ENCODE peak calls at places on chromosomes 2 and 18, in eight cellular contexts. One of them, this sample, is unnamed.

GRCh38 chr2:72143441-72144356 is 4.0 kb downstream of the CYP26B1 start:
- DNase-seq in stimulated activated CD8-positive, alpha-beta memory T cell treated with anti-CD3 and anti-CD28 coated beads, Interleukin-15, amount 100 ng/mL, for 24 hours: no peak
- DNase-seq in AG09309: no peak
- DNase-seq in iris pigment epithelial cell: no peak
- DNase-seq in NCI-H1694: no peak
- DNase-seq in CD8-positive, alpha-beta T cell: no peak
- DNase-seq in NCI-H526: no peak
- DNase-seq in activated CD4-positive, alpha-beta T cell treated with anti-CD3 and anti-CD28 coated beads for 48 hours: peak
- DNase-seq in this sample: no peak

GRCh38 chr2:168034586-168034985 is 212.8 kb downstream of the STK39 start:
- DNase-seq in stimulated activated CD8-positive, alpha-beta memory T cell treated with anti-CD3 and anti-CD28 coated beads, Interleukin-15, amount 100 ng/mL, for 24 hours: no peak
- DNase-seq in AG09309: no peak
- DNase-seq in iris pigment epithelial cell: no peak
- DNase-seq in NCI-H1694: no peak
- DNase-seq in CD8-positive, alpha-beta T cell: no peak
- DNase-seq in NCI-H526: no peak
- DNase-seq in activated CD4-positive, alpha-beta T cell treated with anti-CD3 and anti-CD28 coated beads for 48 hours: no peak
- DNase-seq in this sample: no peak

GRCh38 chr18:56651771-56652092 is 573 bp downstream of the WDR7 start:
- DNase-seq in stimulated activated CD8-positive, alpha-beta memory T cell treated with anti-CD3 and anti-CD28 coated beads, Interleukin-15, amount 100 ng/mL, for 24 hours: no peak
- DNase-seq in AG09309: no peak
- DNase-seq in iris pigment epithelial cell: no peak
- DNase-seq in NCI-H1694: no peak
- DNase-seq in CD8-positive, alpha-beta T cell: no peak
- DNase-seq in NCI-H526: no peak
- DNase-seq in activated CD4-positive, alpha-beta T cell treated with anti-CD3 and anti-CD28 coated beads for 48 hours: no peak
- DNase-seq in this sample: no peak

GRCh38 chr2:199979841-199980628 is 24.7 kb downstream of the MAIP1 start:
- DNase-seq in stimulated activated CD8-positive, alpha-beta memory T cell treated with anti-CD3 and anti-CD28 coated beads, Interleukin-15, amount 100 ng/mL, for 24 hours: peak
- DNase-seq in AG09309: peak
- DNase-seq in iris pigment epithelial cell: peak
- DNase-seq in NCI-H1694: peak
- DNase-seq in CD8-positive, alpha-beta T cell: peak
- DNase-seq in NCI-H526: peak
- DNase-seq in activated CD4-positive, alpha-beta T cell treated with anti-CD3 and anti-CD28 coated beads for 48 hours: peak
- DNase-seq in this sample: peak

GRCh38 chr2:8882094-8882493 is 44.7 kb upstream of the KIDINS220 start:
- DNase-seq in stimulated activated CD8-positive, alpha-beta memory T cell treated with anti-CD3 and anti-CD28 coated beads, Interleukin-15, amount 100 ng/mL, for 24 hours: no peak
- DNase-seq in AG09309: no peak
- DNase-seq in iris pigment epithelial cell: peak
- DNase-seq in NCI-H1694: peak
- DNase-seq in CD8-positive, alpha-beta T cell: no peak
- DNase-seq in NCI-H526: no peak
- DNase-seq in activated CD4-positive, alpha-beta T cell treated with anti-CD3 and anti-CD28 coated beads for 48 hours: no peak
- DNase-seq in this sample: no peak

GRCh38 chr2:175892046-175892445 is 110.0 kb downstream of the LNPK start:
- DNase-seq in stimulated activated CD8-positive, alpha-beta memory T cell treated with anti-CD3 and anti-CD28 coated beads, Interleukin-15, amount 100 ng/mL, for 24 hours: no peak
- DNase-seq in AG09309: no peak
- DNase-seq in iris pigment epithelial cell: peak
- DNase-seq in NCI-H1694: no peak
- DNase-seq in CD8-positive, alpha-beta T cell: no peak
- DNase-seq in NCI-H526: no peak
- DNase-seq in activated CD4-positive, alpha-beta T cell treated with anti-CD3 and anti-CD28 coated beads for 48 hours: no peak
- DNase-seq in this sample: no peak

GRCh38 chr2:69422198-69422597 is 15.0 kb downstream of the NFU1 start:
- DNase-seq in stimulated activated CD8-positive, alpha-beta memory T cell treated with anti-CD3 and anti-CD28 coated beads, Interleukin-15, amount 100 ng/mL, for 24 hours: no peak
- DNase-seq in AG09309: no peak
- DNase-seq in iris pigment epithelial cell: peak
- DNase-seq in NCI-H1694: no peak
- DNase-seq in CD8-positive, alpha-beta T cell: no peak
- DNase-seq in NCI-H526: no peak
- DNase-seq in activated CD4-positive, alpha-beta T cell treated with anti-CD3 and anti-CD28 coated beads for 48 hours: no peak
- DNase-seq in this sample: no peak

GRCh38 chr2:12251749-12252148 is 465.0 kb upstream of the TRIB2 start:
- DNase-seq in stimulated activated CD8-positive, alpha-beta memory T cell treated with anti-CD3 and anti-CD28 coated beads, Interleukin-15, amount 100 ng/mL, for 24 hours: no peak
- DNase-seq in AG09309: no peak
- DNase-seq in iris pigment epithelial cell: no peak
- DNase-seq in NCI-H1694: no peak
- DNase-seq in CD8-positive, alpha-beta T cell: no peak
- DNase-seq in NCI-H526: no peak
- DNase-seq in activated CD4-positive, alpha-beta T cell treated with anti-CD3 and anti-CD28 coated beads for 48 hours: no peak
- DNase-seq in this sample: no peak

GRCh38 chr2:121648611-121649401 is 456 bp downstream of the CLASP1 start:
- DNase-seq in stimulated activated CD8-positive, alpha-beta memory T cell treated with anti-CD3 and anti-CD28 coated beads, Interleukin-15, amount 100 ng/mL, for 24 hours: peak
- DNase-seq in AG09309: no peak
- DNase-seq in iris pigment epithelial cell: peak
- DNase-seq in NCI-H1694: no peak
- DNase-seq in CD8-positive, alpha-beta T cell: peak
- DNase-seq in NCI-H526: peak
- DNase-seq in activated CD4-positive, alpha-beta T cell treated with anti-CD3 and anti-CD28 coated beads for 48 hours: peak
- DNase-seq in this sample: peak

GRCh38 chr2:46964835-46965560 is 49.4 kb upstream of the MCFD2 start:
- DNase-seq in stimulated activated CD8-positive, alpha-beta memory T cell treated with anti-CD3 and anti-CD28 coated beads, Interleukin-15, amount 100 ng/mL, for 24 hours: no peak
- DNase-seq in AG09309: no peak
- DNase-seq in iris pigment epithelial cell: peak
- DNase-seq in NCI-H1694: no peak
- DNase-seq in CD8-positive, alpha-beta T cell: no peak
- DNase-seq in NCI-H526: no peak
- DNase-seq in activated CD4-positive, alpha-beta T cell treated with anti-CD3 and anti-CD28 coated beads for 48 hours: no peak
- DNase-seq in this sample: no peak

GRCh38 chr2:235146871-235147565 is 195.2 kb downstream of the SH3BP4 start:
- DNase-seq in stimulated activated CD8-positive, alpha-beta memory T cell treated with anti-CD3 and anti-CD28 coated beads, Interleukin-15, amount 100 ng/mL, for 24 hours: no peak
- DNase-seq in AG09309: no peak
- DNase-seq in iris pigment epithelial cell: no peak
- DNase-seq in NCI-H1694: no peak
- DNase-seq in CD8-positive, alpha-beta T cell: no peak
- DNase-seq in NCI-H526: no peak
- DNase-seq in activated CD4-positive, alpha-beta T cell treated with anti-CD3 and anti-CD28 coated beads for 48 hours: no peak
- DNase-seq in this sample: no peak

GRCh38 chr18:66346833-66347595 is 256.9 kb downstream of the CDH19 start:
- DNase-seq in stimulated activated CD8-positive, alpha-beta memory T cell treated with anti-CD3 and anti-CD28 coated beads, Interleukin-15, amount 100 ng/mL, for 24 hours: no peak
- DNase-seq in AG09309: no peak
- DNase-seq in iris pigment epithelial cell: no peak
- DNase-seq in NCI-H1694: peak
- DNase-seq in CD8-positive, alpha-beta T cell: no peak
- DNase-seq in NCI-H526: no peak
- DNase-seq in activated CD4-positive, alpha-beta T cell treated with anti-CD3 and anti-CD28 coated beads for 48 hours: no peak
- DNase-seq in this sample: no peak

GRCh38 chr2:99974966-99975365 is 167.4 kb downstream of the AFF3 start:
- DNase-seq in stimulated activated CD8-positive, alpha-beta memory T cell treated with anti-CD3 and anti-CD28 coated beads, Interleukin-15, amount 100 ng/mL, for 24 hours: no peak
- DNase-seq in AG09309: no peak
- DNase-seq in iris pigment epithelial cell: peak
- DNase-seq in NCI-H1694: no peak
- DNase-seq in CD8-positive, alpha-beta T cell: no peak
- DNase-seq in NCI-H526: no peak
- DNase-seq in activated CD4-positive, alpha-beta T cell treated with anti-CD3 and anti-CD28 coated beads for 48 hours: no peak
- DNase-seq in this sample: no peak

GRCh38 chr2:54968561-54969218 is 81.6 kb downstream of the RTN4 start:
- DNase-seq in stimulated activated CD8-positive, alpha-beta memory T cell treated with anti-CD3 and anti-CD28 coated beads, Interleukin-15, amount 100 ng/mL, for 24 hours: no peak
- DNase-seq in AG09309: no peak
- DNase-seq in iris pigment epithelial cell: no peak
- DNase-seq in NCI-H1694: no peak
- DNase-seq in CD8-positive, alpha-beta T cell: no peak
- DNase-seq in NCI-H526: no peak
- DNase-seq in activated CD4-positive, alpha-beta T cell treated with anti-CD3 and anti-CD28 coated beads for 48 hours: no peak
- DNase-seq in this sample: no peak

GRCh38 chr2:30441023-30441422 is 6.0 kb upstream of the LCLAT1 start:
- DNase-seq in stimulated activated CD8-positive, alpha-beta memory T cell treated with anti-CD3 and anti-CD28 coated beads, Interleukin-15, amount 100 ng/mL, for 24 hours: no peak
- DNase-seq in AG09309: no peak
- DNase-seq in iris pigment epithelial cell: no peak
- DNase-seq in NCI-H1694: no peak
- DNase-seq in CD8-positive, alpha-beta T cell: no peak
- DNase-seq in NCI-H526: no peak
- DNase-seq in activated CD4-positive, alpha-beta T cell treated with anti-CD3 and anti-CD28 coated beads for 48 hours: no peak
- DNase-seq in this sample: no peak

GRCh38 chr18:35736696-35737095 is 155.2 kb downstream of the GALNT1 start:
- DNase-seq in stimulated activated CD8-positive, alpha-beta memory T cell treated with anti-CD3 and anti-CD28 coated beads, Interleukin-15, amount 100 ng/mL, for 24 hours: no peak
- DNase-seq in AG09309: no peak
- DNase-seq in iris pigment epithelial cell: no peak
- DNase-seq in NCI-H1694: no peak
- DNase-seq in CD8-positive, alpha-beta T cell: no peak
- DNase-seq in NCI-H526: no peak
- DNase-seq in activated CD4-positive, alpha-beta T cell treated with anti-CD3 and anti-CD28 coated beads for 48 hours: no peak
- DNase-seq in this sample: no peak

GRCh38 chr18:45728341-45729010 is 4.5 kb downstream of the SLC14A1 start:
- DNase-seq in stimulated activated CD8-positive, alpha-beta memory T cell treated with anti-CD3 and anti-CD28 coated beads, Interleukin-15, amount 100 ng/mL, for 24 hours: no peak
- DNase-seq in AG09309: peak
- DNase-seq in iris pigment epithelial cell: no peak
- DNase-seq in NCI-H1694: no peak
- DNase-seq in CD8-positive, alpha-beta T cell: no peak
- DNase-seq in NCI-H526: no peak
- DNase-seq in activated CD4-positive, alpha-beta T cell treated with anti-CD3 and anti-CD28 coated beads for 48 hours: no peak
- DNase-seq in this sample: no peak

GRCh38 chr2:120474486-120474885 is 128.6 kb downstream of the INHBB start:
- DNase-seq in stimulated activated CD8-positive, alpha-beta memory T cell treated with anti-CD3 and anti-CD28 coated beads, Interleukin-15, amount 100 ng/mL, for 24 hours: no peak
- DNase-seq in AG09309: no peak
- DNase-seq in iris pigment epithelial cell: no peak
- DNase-seq in NCI-H1694: no peak
- DNase-seq in CD8-positive, alpha-beta T cell: no peak
- DNase-seq in NCI-H526: no peak
- DNase-seq in activated CD4-positive, alpha-beta T cell treated with anti-CD3 and anti-CD28 coated beads for 48 hours: no peak
- DNase-seq in this sample: no peak

GRCh38 chr2:70003093-70003830 is 41.8 kb upstream of the ASPRV1 start:
- DNase-seq in stimulated activated CD8-positive, alpha-beta memory T cell treated with anti-CD3 and anti-CD28 coated beads, Interleukin-15, amount 100 ng/mL, for 24 hours: no peak
- DNase-seq in AG09309: no peak
- DNase-seq in iris pigment epithelial cell: no peak
- DNase-seq in NCI-H1694: no peak
- DNase-seq in CD8-positive, alpha-beta T cell: no peak
- DNase-seq in NCI-H526: no peak
- DNase-seq in activated CD4-positive, alpha-beta T cell treated with anti-CD3 and anti-CD28 coated beads for 48 hours: no peak
- DNase-seq in this sample: no peak

GRCh38 chr2:176297737-176298136 is 28.5 kb downstream of the MTX2 start:
- DNase-seq in stimulated activated CD8-positive, alpha-beta memory T cell treated with anti-CD3 and anti-CD28 coated beads, Interleukin-15, amount 100 ng/mL, for 24 hours: no peak
- DNase-seq in AG09309: no peak
- DNase-seq in iris pigment epithelial cell: no peak
- DNase-seq in NCI-H1694: no peak
- DNase-seq in CD8-positive, alpha-beta T cell: no peak
- DNase-seq in NCI-H526: no peak
- DNase-seq in activated CD4-positive, alpha-beta T cell treated with anti-CD3 and anti-CD28 coated beads for 48 hours: no peak
- DNase-seq in this sample: no peak

GRCh38 chr2:213199871-213200270 is 48.5 kb upstream of the IKZF2 start:
- DNase-seq in stimulated activated CD8-positive, alpha-beta memory T cell treated with anti-CD3 and anti-CD28 coated beads, Interleukin-15, amount 100 ng/mL, for 24 hours: no peak
- DNase-seq in AG09309: no peak
- DNase-seq in iris pigment epithelial cell: peak
- DNase-seq in NCI-H1694: no peak
- DNase-seq in CD8-positive, alpha-beta T cell: no peak
- DNase-seq in NCI-H526: no peak
- DNase-seq in activated CD4-positive, alpha-beta T cell treated with anti-CD3 and anti-CD28 coated beads for 48 hours: no peak
- DNase-seq in this sample: no peak

GRCh38 chr2:97774425-97774824 is 61.0 kb downstream of the ZAP70 start:
- DNase-seq in stimulated activated CD8-positive, alpha-beta memory T cell treated with anti-CD3 and anti-CD28 coated beads, Interleukin-15, amount 100 ng/mL, for 24 hours: no peak
- DNase-seq in AG09309: no peak
- DNase-seq in iris pigment epithelial cell: peak
- DNase-seq in NCI-H1694: no peak
- DNase-seq in CD8-positive, alpha-beta T cell: no peak
- DNase-seq in NCI-H526: no peak
- DNase-seq in activated CD4-positive, alpha-beta T cell treated with anti-CD3 and anti-CD28 coated beads for 48 hours: no peak
- DNase-seq in this sample: no peak

GRCh38 chr18:73980289-73980979 is 167.2 kb downstream of the FBXO15 start:
- DNase-seq in stimulated activated CD8-positive, alpha-beta memory T cell treated with anti-CD3 and anti-CD28 coated beads, Interleukin-15, amount 100 ng/mL, for 24 hours: no peak
- DNase-seq in AG09309: no peak
- DNase-seq in iris pigment epithelial cell: peak
- DNase-seq in NCI-H1694: no peak
- DNase-seq in CD8-positive, alpha-beta T cell: no peak
- DNase-seq in NCI-H526: no peak
- DNase-seq in activated CD4-positive, alpha-beta T cell treated with anti-CD3 and anti-CD28 coated beads for 48 hours: no peak
- DNase-seq in this sample: no peak

This sample was measured in T-cell.